ENCODE peak calls at places on chromosomes 2 and 18, in eight cellular contexts. P is GM12878, J is sigmoid colon, L is ovary, Q is body of pancreas, Y is lower leg skin, B is IMR-90, F is endothelial cell of umbilical vein. W is an unnamed sample.
A peak's percentile ranks its signal among the peaks of the same experiment; 100 is the strongest.

GRCh38 chr2:225379861-225380260 is 19.6 kb upstream of the NYAP2 start:
- DNase-seq in P (no peak), J (no peak), L (no peak), Q (no peak), Y (no peak), B (no peak), F (no peak), W (no peak)

GRCh38 chr2:10688921-10689807 is 611 bp downstream of the NOL10 start:
- DNase-seq in P (no peak), J (peak; percentile 74), L (peak; percentile 38), Q (peak; percentile 48), Y (peak; percentile 22), B (no peak), F (peak; percentile 28), W (peak; percentile 30)

GRCh38 chr2:241895732-241896641 is 26.5 kb downstream of the RTP5 start:
- DNase-seq in P (no peak), J (no peak), L (peak; percentile 68), Q (peak; percentile 77), Y (no peak), B (peak; percentile 30), F (peak; percentile 69), W (no peak)

GRCh38 chr18:22088029-22088428 is 81.4 kb upstream of the GATA6 start:
- DNase-seq in P (no peak), J (no peak), L (no peak), Q (peak; percentile 74), Y (peak; percentile 33), B (no peak), F (no peak), W (no peak)

GRCh38 chr2:52776571-52776970 is 991.0 kb upstream of the CHAC2 start:
- DNase-seq in P (no peak), J (no peak), L (no peak), Q (no peak), Y (no peak), B (peak; percentile 72), F (no peak), W (no peak)

GRCh38 chr2:223613017-223613950 is 11.1 kb upstream of the SCG2 start:
- DNase-seq in P (no peak), J (peak; percentile 95), L (peak; percentile 92), Q (peak; percentile 65), Y (peak; percentile 78), B (peak; percentile 99), F (peak; percentile 94), W (no peak)

GRCh38 chr18:79399275-79400081 is 3.7 kb downstream of the NFATC1 start:
- DNase-seq in P (no peak), J (peak; percentile 69), L (no peak), Q (no peak), Y (no peak), B (no peak), F (peak; percentile 36), W (no peak)

GRCh38 chr2:218367415-218368149 is 10.9 kb downstream of the CATIP start:
- DNase-seq in P (peak; percentile 51), J (peak; percentile 94), L (peak; percentile 88), Q (peak; percentile 86), Y (peak; percentile 82), B (peak; percentile 32), F (peak; percentile 53), W (peak; percentile 90)

GRCh38 chr2:25877431-25878360 is 591 bp downstream of the ASXL2 start:
- DNase-seq in P (peak; percentile 40), J (peak; percentile 74), L (peak; percentile 35), Q (peak; percentile 46), Y (peak; percentile 21), B (peak; percentile 58), F (peak; percentile 80), W (peak; percentile 37)

GRCh38 chr2:148302526-148302925 is 281.6 kb downstream of the MBD5 start:
- DNase-seq in P (no peak), J (no peak), L (no peak), Q (no peak), Y (no peak), B (no peak), F (no peak), W (no peak)

GRCh38 chr2:172927381-172928357 is 148.0 kb upstream of the MAP3K20 start:
- DNase-seq in P (no peak), J (peak; percentile 69), L (peak; percentile 36), Q (peak; percentile 73), Y (peak; percentile 32), B (peak; percentile 88), F (peak; percentile 95), W (no peak)

GRCh38 chr18:66196805-66197204 is 407.1 kb downstream of the CDH19 start:
- DNase-seq in P (no peak), J (no peak), L (no peak), Q (no peak), Y (no peak), B (no peak), F (no peak), W (no peak)

GRCh38 chr2:20496069-20496468 is 49.2 kb downstream of the RHOB start:
- DNase-seq in P (no peak), J (peak; percentile 66), L (no peak), Q (no peak), Y (no peak), B (peak; percentile 68), F (no peak), W (no peak)

GRCh38 chr2:216341151-216341550 is 31.1 kb downstream of the MARCHF4 start:
- DNase-seq in P (no peak), J (no peak), L (no peak), Q (no peak), Y (no peak), B (peak; percentile 71), F (no peak), W (no peak)

GRCh38 chr2:187497858-187498463 is 49.9 kb upstream of the CALCRL start:
- DNase-seq in P (no peak), J (no peak), L (no peak), Q (no peak), Y (no peak), B (no peak), F (peak; percentile 45), W (no peak)

GRCh38 chr2:60989256-60989655 is 28.3 kb upstream of the PEX13 start:
- DNase-seq in P (no peak), J (no peak), L (no peak), Q (no peak), Y (no peak), B (no peak), F (no peak), W (no peak)

GRCh38 chr2:171858397-171858958 is 35.6 kb downstream of the SLC25A12 start:
- DNase-seq in P (no peak), J (no peak), L (no peak), Q (no peak), Y (no peak), B (no peak), F (peak; percentile 83), W (no peak)

GRCh38 chr18:5073026-5073944 is 123.8 kb downstream of the AKAIN1 start:
- DNase-seq in P (no peak), J (no peak), L (no peak), Q (no peak), Y (no peak), B (peak; percentile 15), F (peak; percentile 49), W (no peak)

GRCh38 chr2:189147361-189147760 is 32.2 kb downstream of the COL5A2 start:
- DNase-seq in P (no peak), J (no peak), L (no peak), Q (no peak), Y (no peak), B (peak; percentile 62), F (no peak), W (no peak)

GRCh38 chr2:223724831-223725230 is 112.6 kb downstream of the AP1S3 start:
- DNase-seq in P (no peak), J (no peak), L (no peak), Q (no peak), Y (no peak), B (peak; percentile 48), F (peak; percentile 44), W (no peak)

GRCh38 chr2:234768608-234769196 is 183.1 kb upstream of the SH3BP4 start:
- DNase-seq in P (no peak), J (no peak), L (no peak), Q (no peak), Y (no peak), B (peak; percentile 29), F (no peak), W (no peak)

GRCh38 chr2:150472122-150472899 is 15.2 kb downstream of the RND3 start:
- DNase-seq in P (no peak), J (peak; percentile 68), L (no peak), Q (no peak), Y (no peak), B (peak; percentile 87), F (peak; percentile 46), W (no peak)

GRCh38 chr2:85165291-85165690 is 32.1 kb downstream of the TCF7L1 start:
- DNase-seq in P (no peak), J (no peak), L (no peak), Q (no peak), Y (no peak), B (no peak), F (no peak), W (no peak)

GRCh38 chr2:205850611-205851010 is 168.3 kb downstream of the NRP2 start:
- DNase-seq in P (no peak), J (no peak), L (no peak), Q (no peak), Y (no peak), B (no peak), F (no peak), W (no peak)

GRCh38 chr2:240441326-240441992 is 6.0 kb downstream of the GPC1 start:
- DNase-seq in P (no peak), J (no peak), L (peak; percentile 19), Q (no peak), Y (no peak), B (no peak), F (no peak), W (no peak)
- TF ChIP-seq POLR2A in P (no peak), J (no peak), L (no peak), Q (no peak), Y (no peak), B (no peak), F (no peak), W (no peak)

GRCh38 chr18:9614401-9615279 is at the start of gene PPP4R1:
- DNase-seq in P (no peak), J (peak; percentile 90), L (peak; percentile 80), Q (peak; percentile 84), Y (peak; percentile 66), B (peak; percentile 52), F (peak; percentile 79), W (peak; percentile 58)
- TF ChIP-seq POLR2A in P (peak; percentile 75), J (no peak), L (peak; percentile 19), Q (peak; percentile 49), Y (no peak), B (peak; percentile 64), F (peak; percentile 59), W (no peak)

DNA sequence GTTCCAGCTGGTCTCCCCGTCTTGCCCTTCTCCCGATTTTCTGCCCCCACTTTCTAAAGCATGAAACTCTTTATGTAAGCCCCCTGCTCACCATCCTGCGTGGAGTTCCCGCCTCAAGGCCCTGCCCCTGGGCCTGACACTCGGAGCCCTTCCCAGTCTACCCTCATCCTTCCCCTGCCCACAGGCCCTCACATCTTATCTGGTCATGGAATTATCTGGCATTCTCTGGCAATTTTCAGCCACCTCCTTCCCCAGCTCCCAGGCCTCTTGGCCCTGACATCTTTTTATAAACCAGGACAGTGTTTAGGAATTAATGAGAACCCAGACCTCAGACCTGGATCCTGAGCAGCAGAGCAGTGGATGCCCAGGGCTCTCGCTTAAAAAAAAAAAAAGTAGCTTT is 61.7 kb downstream of the BOLA3 start:
- DNase-seq in P (no peak), J (no peak), L (no peak), Q (no peak), Y (no peak), B (no peak), F (no peak), W (no peak)
- TF ChIP-seq POLR2A in P (no peak), J (no peak), L (no peak), Q (no peak), Y (no peak), B (no peak), F (no peak), W (no peak)

GRCh38 chr2:144505245-144505801 is 14.6 kb downstream of the ZEB2 start:
- DNase-seq in P (no peak), J (no peak), L (no peak), Q (no peak), Y (no peak), B (no peak), F (no peak), W (no peak)
- TF ChIP-seq POLR2A in P (no peak), J (no peak), L (no peak), Q (no peak), Y (no peak), B (no peak), F (no peak), W (no peak)